ENCODE peak calls at places on chromosomes 7 and 10, in nine cellular contexts. One of them, this sample, is unnamed.

GRCh38 chr10:44781131-44781530 is 130.0 kb upstream of the TMEM72 start:
- DNase-seq in T1000: no peak
- DNase-seq in NCI-H2171: no peak
- DNase-seq in midbrain: no peak
- DNase-seq in endothelial cell: no peak
- DNase-seq in GM12864: no peak
- DNase-seq in CD8-positive, alpha-beta memory T cell: no peak
- DNase-seq in ureter: no peak
- DNase-seq in hippocampal formation: no peak
- DNase-seq in this sample: no peak

GRCh38 chr7:140653319-140654108 is 12.9 kb upstream of the DENND2A start:
- DNase-seq in T1000: peak; percentile 15
- DNase-seq in NCI-H2171: peak; percentile 92
- DNase-seq in midbrain: peak; percentile 82
- DNase-seq in endothelial cell: peak; percentile 69
- DNase-seq in GM12864: no peak
- DNase-seq in CD8-positive, alpha-beta memory T cell: peak; percentile 21
- DNase-seq in ureter: peak; percentile 75
- DNase-seq in hippocampal formation: peak; percentile 59
- DNase-seq in this sample: peak; percentile 13

GRCh38 chr10:103493362-103493871 is at the start of gene NEURL1:
- DNase-seq in T1000: no peak
- DNase-seq in NCI-H2171: peak; percentile 5
- DNase-seq in midbrain: peak; percentile 23
- DNase-seq in endothelial cell: no peak
- DNase-seq in GM12864: no peak
- DNase-seq in CD8-positive, alpha-beta memory T cell: no peak
- DNase-seq in ureter: no peak
- DNase-seq in hippocampal formation: peak; percentile 20
- DNase-seq in this sample: no peak

GRCh38 chr10:91689731-91690168 is 56.9 kb upstream of the PPP1R3C start:
- DNase-seq in T1000: no peak
- DNase-seq in NCI-H2171: no peak
- DNase-seq in midbrain: peak; percentile 6
- DNase-seq in endothelial cell: no peak
- DNase-seq in GM12864: no peak
- DNase-seq in CD8-positive, alpha-beta memory T cell: no peak
- DNase-seq in ureter: no peak
- DNase-seq in hippocampal formation: peak; percentile 17
- DNase-seq in this sample: no peak

GRCh38 chr10:45809829-45810228 is 37.5 kb downstream of the AGAP4 start:
- DNase-seq in T1000: no peak
- DNase-seq in NCI-H2171: no peak
- DNase-seq in midbrain: no peak
- DNase-seq in endothelial cell: no peak
- DNase-seq in GM12864: no peak
- DNase-seq in CD8-positive, alpha-beta memory T cell: no peak
- DNase-seq in ureter: no peak
- DNase-seq in hippocampal formation: no peak
- DNase-seq in this sample: no peak

GRCh38 chr7:133815677-133816210 is 311.4 kb upstream of the LRGUK start:
- DNase-seq in T1000: no peak
- DNase-seq in NCI-H2171: no peak
- DNase-seq in midbrain: no peak
- DNase-seq in endothelial cell: no peak
- DNase-seq in GM12864: no peak
- DNase-seq in CD8-positive, alpha-beta memory T cell: no peak
- DNase-seq in ureter: no peak
- DNase-seq in hippocampal formation: no peak
- DNase-seq in this sample: no peak

GRCh38 chr10:373516-374309 is 238.5 kb downstream of the ZMYND11 start:
- DNase-seq in T1000: no peak
- DNase-seq in NCI-H2171: peak; percentile 32
- DNase-seq in midbrain: no peak
- DNase-seq in endothelial cell: no peak
- DNase-seq in GM12864: no peak
- DNase-seq in CD8-positive, alpha-beta memory T cell: no peak
- DNase-seq in ureter: no peak
- DNase-seq in hippocampal formation: no peak
- DNase-seq in this sample: no peak

GRCh38 chr7:142100634-142101033 is 10.9 kb upstream of the MGAM2 start:
- DNase-seq in T1000: no peak
- DNase-seq in NCI-H2171: no peak
- DNase-seq in midbrain: no peak
- DNase-seq in endothelial cell: no peak
- DNase-seq in GM12864: no peak
- DNase-seq in CD8-positive, alpha-beta memory T cell: no peak
- DNase-seq in ureter: no peak
- DNase-seq in hippocampal formation: no peak
- DNase-seq in this sample: no peak

GRCh38 chr7:24653316-24654085 is 80.2 kb downstream of the PALS2 start:
- DNase-seq in T1000: no peak
- DNase-seq in NCI-H2171: no peak
- DNase-seq in midbrain: peak; percentile 38
- DNase-seq in endothelial cell: no peak
- DNase-seq in GM12864: no peak
- DNase-seq in CD8-positive, alpha-beta memory T cell: no peak
- DNase-seq in ureter: no peak
- DNase-seq in hippocampal formation: peak; percentile 62
- DNase-seq in this sample: no peak

GRCh38 chr7:582081-582835 is 62.6 kb upstream of the PDGFA start:
- DNase-seq in T1000: no peak
- DNase-seq in NCI-H2171: no peak
- DNase-seq in midbrain: no peak
- DNase-seq in endothelial cell: no peak
- DNase-seq in GM12864: no peak
- DNase-seq in CD8-positive, alpha-beta memory T cell: no peak
- DNase-seq in ureter: no peak
- DNase-seq in hippocampal formation: no peak
- DNase-seq in this sample: no peak

GRCh38 chr7:143381427-143382125 is 431 bp downstream of the ZYX start:
- DNase-seq in T1000: peak; percentile 41
- DNase-seq in NCI-H2171: peak; percentile 50
- DNase-seq in midbrain: peak; percentile 16
- DNase-seq in endothelial cell: no peak
- DNase-seq in GM12864: no peak
- DNase-seq in CD8-positive, alpha-beta memory T cell: no peak
- DNase-seq in ureter: peak; percentile 82
- DNase-seq in hippocampal formation: no peak
- DNase-seq in this sample: no peak

GRCh38 chr10:88536437-88536836 is 46.7 kb downstream of the RNLS start:
- DNase-seq in T1000: no peak
- DNase-seq in NCI-H2171: no peak
- DNase-seq in midbrain: no peak
- DNase-seq in endothelial cell: no peak
- DNase-seq in GM12864: no peak
- DNase-seq in CD8-positive, alpha-beta memory T cell: no peak
- DNase-seq in ureter: no peak
- DNase-seq in hippocampal formation: no peak
- DNase-seq in this sample: no peak

GRCh38 chr10:130809761-130810515 is 501.6 kb downstream of the TCERG1L start:
- DNase-seq in T1000: no peak
- DNase-seq in NCI-H2171: no peak
- DNase-seq in midbrain: no peak
- DNase-seq in endothelial cell: no peak
- DNase-seq in GM12864: no peak
- DNase-seq in CD8-positive, alpha-beta memory T cell: no peak
- DNase-seq in ureter: no peak
- DNase-seq in hippocampal formation: no peak
- DNase-seq in this sample: no peak

This sample was measured in effector memory CD8-positive, alpha-beta T cell.